ENCODE peak calls at places on chromosomes 5 and 9, in six cellular contexts. Z is heart left ventricle; N is activated naive CD8-positive, alpha-beta T cell treated with anti-CD3 and anti-CD28 coated beads, Interleukin-2, amount 50 U/mL, for 24 hours; A is cardiac fibroblast; I is AML-193; V is stimulated activated CD4-positive, alpha-beta T cell treated with anti-CD3 and anti-CD28 coated beads, Interleukin-2, amount 100 ng/mL, for 48 hours. J is an unnamed sample.

GRCh38 chr9:19913151-19913550 is 124.3 kb upstream of the SLC24A2 start:
- DNase-seq in Z (no peak), N (no peak), A (no peak), I (no peak), V (no peak), J (no peak)

GRCh38 chr9:125241863-125242739 is 958 bp upstream of the HSPA5 start:
- DNase-seq in Z (peak; percentile 36), N (no peak), A (no peak), I (peak; percentile 45), V (no peak), J (peak; percentile 45)

GRCh38 chr5:138989720-138990119 is 114.6 kb upstream of the LRRTM2 start:
- DNase-seq in Z (peak; percentile 1), N (no peak), A (peak; percentile 52), I (no peak), V (no peak), J (no peak)

GRCh38 chr5:120329095-120329494 is 135.0 kb upstream of the PRR16 start:
- DNase-seq in Z (no peak), N (no peak), A (no peak), I (no peak), V (no peak), J (no peak)

GRCh38 chr9:137138701-137139467 is at the start of gene GRIN1:
- DNase-seq in Z (no peak), N (peak; percentile 33), A (no peak), I (no peak), V (no peak), J (no peak)

GRCh38 chr5:176998828-176999227 is 7.8 kb downstream of the UIMC1 start:
- DNase-seq in Z (no peak), N (no peak), A (no peak), I (no peak), V (no peak), J (no peak)

GRCh38 chr5:40437452-40437861 is 242.3 kb upstream of the PTGER4 start:
- DNase-seq in Z (no peak), N (peak; percentile 38), A (peak; percentile 91), I (peak; percentile 60), V (no peak), J (no peak)

GRCh38 chr5:10701567-10702039 is 59.4 kb downstream of the DAP start:
- DNase-seq in Z (no peak), N (peak; percentile 60), A (peak; percentile 68), I (peak; percentile 20), V (peak; percentile 28), J (peak; percentile 58)

GRCh38 chr9:19748278-19749126 is 40.3 kb downstream of the SLC24A2 start:
- DNase-seq in Z (no peak), N (no peak), A (peak; percentile 41), I (peak; percentile 9), V (no peak), J (no peak)

GRCh38 chr5:88092358-88092757 is 176.3 kb downstream of the TMEM161B start:
- DNase-seq in Z (no peak), N (no peak), A (no peak), I (no peak), V (no peak), J (no peak)

GRCh38 chr5:149220750-149221149 is 50.9 kb upstream of the AFAP1L1 start:
- DNase-seq in Z (no peak), N (no peak), A (no peak), I (no peak), V (no peak), J (no peak)

GRCh38 chr5:8363133-8363532 is 494.2 kb downstream of the MTRR start:
- DNase-seq in Z (no peak), N (no peak), A (peak; percentile 62), I (no peak), V (no peak), J (no peak)

GRCh38 chr9:137172907-137173794 is 1.3 kb upstream of the TMEM210 start:
- DNase-seq in Z (no peak), N (no peak), A (no peak), I (no peak), V (no peak), J (no peak)

GRCh38 chr5:96702503-96703383 is 40.6 kb downstream of the CAST start:
- DNase-seq in Z (peak; percentile 95), N (peak; percentile 83), A (peak; percentile 96), I (no peak), V (peak; percentile 74), J (peak; percentile 97)

GRCh38 chr9:13524245-13524644 is 244.8 kb upstream of the MPDZ start:
- DNase-seq in Z (no peak), N (no peak), A (peak; percentile 46), I (no peak), V (no peak), J (no peak)

GRCh38 chr9:98890256-98890655 is 53.5 kb upstream of the COL15A1 start:
- DNase-seq in Z (no peak), N (no peak), A (no peak), I (no peak), V (no peak), J (no peak)

GRCh38 chr9:4964540-4964939 is 20.5 kb upstream of the JAK2 start:
- DNase-seq in Z (no peak), N (no peak), A (peak; percentile 47), I (no peak), V (no peak), J (no peak)

GRCh38 chr9:109923826-109924225 is 143.8 kb downstream of the PALM2AKAP2 start:
- DNase-seq in Z (no peak), N (no peak), A (no peak), I (no peak), V (no peak), J (no peak)

GRCh38 chr5:73814234-73814846 is 188.3 kb downstream of the ARHGEF28 start:
- DNase-seq in Z (no peak), N (no peak), A (no peak), I (no peak), V (no peak), J (no peak)

GRCh38 chr9:22097712-22098111 is 88.6 kb upstream of the CDKN2B start:
- DNase-seq in Z (no peak), N (no peak), A (peak; percentile 84), I (no peak), V (no peak), J (no peak)

GRCh38 chr9:31272456-31273295 is 1111.8 kb upstream of the ACO1 start:
- DNase-seq in Z (no peak), N (no peak), A (no peak), I (no peak), V (no peak), J (no peak)

GRCh38 chr5:147791181-147791580 is 8.7 kb upstream of the JAKMIP2 start:
- DNase-seq in Z (no peak), N (no peak), A (no peak), I (no peak), V (no peak), J (no peak)

GRCh38 chr9:95605087-95605486 is 88.3 kb upstream of the PTCH1 start:
- DNase-seq in Z (no peak), N (no peak), A (no peak), I (no peak), V (no peak), J (no peak)

GRCh38 chr9:33924978-33925797 is 108.2 kb downstream of the UBE2R2 start:
- DNase-seq in Z (peak; percentile 53), N (no peak), A (peak; percentile 69), I (peak; percentile 19), V (peak; percentile 19), J (peak; percentile 82)

GRCh38 chr9:127366594-127366993 is 30.4 kb upstream of the SLC2A8 start:
- DNase-seq in Z (no peak), N (no peak), A (no peak), I (no peak), V (no peak), J (peak; percentile 14)